ENCODE peak calls at places on chromosomes 2 and 18, in four cellular contexts. One of them, this sample, is unnamed.

GRCh38 chr2:20594048-20594750 is 56.7 kb downstream of the HS1BP3 start:
- DNase-seq in neuronal stem cell: no peak
- DNase-seq in H9: no peak
- DNase-seq in mesendoderm: no peak
- DNase-seq in this sample: no peak

GRCh38 chr18:79856119-79857080 is 58.7 kb downstream of the KCNG2 start:
- DNase-seq in neuronal stem cell: peak; percentile 46
- DNase-seq in H9: peak; percentile 80
- DNase-seq in mesendoderm: peak; percentile 92
- DNase-seq in this sample: no peak

GRCh38 chr2:188596054-188596453 is 304.4 kb downstream of the GULP1 start:
- DNase-seq in neuronal stem cell: no peak
- DNase-seq in H9: no peak
- DNase-seq in mesendoderm: no peak
- DNase-seq in this sample: no peak

GRCh38 chr2:239728751-239729150 is 296.4 kb downstream of the NDUFA10 start:
- DNase-seq in neuronal stem cell: no peak
- DNase-seq in H9: no peak
- DNase-seq in mesendoderm: no peak
- DNase-seq in this sample: no peak

GRCh38 chr2:154125900-154126299 is 254.2 kb downstream of the GALNT13 start:
- DNase-seq in neuronal stem cell: no peak
- DNase-seq in H9: no peak
- DNase-seq in mesendoderm: no peak
- DNase-seq in this sample: no peak

GRCh38 chr2:221124542-221125235 is 447.4 kb downstream of the EPHA4 start:
- DNase-seq in neuronal stem cell: no peak
- DNase-seq in H9: peak; percentile 63
- DNase-seq in mesendoderm: peak; percentile 86
- DNase-seq in this sample: peak; percentile 42

GRCh38 chr2:46012618-46013240 is 284.5 kb upstream of the EPAS1 start:
- DNase-seq in neuronal stem cell: no peak
- DNase-seq in H9: no peak
- DNase-seq in mesendoderm: no peak
- DNase-seq in this sample: no peak

GRCh38 chr2:206713770-206714169 is 4.4 kb downstream of the DYTN start:
- DNase-seq in neuronal stem cell: no peak
- DNase-seq in H9: no peak
- DNase-seq in mesendoderm: no peak
- DNase-seq in this sample: no peak

GRCh38 chr2:180472133-180472532 is 465.0 kb upstream of the CWC22 start:
- DNase-seq in neuronal stem cell: no peak
- DNase-seq in H9: no peak
- DNase-seq in mesendoderm: no peak
- DNase-seq in this sample: no peak

DNA sequence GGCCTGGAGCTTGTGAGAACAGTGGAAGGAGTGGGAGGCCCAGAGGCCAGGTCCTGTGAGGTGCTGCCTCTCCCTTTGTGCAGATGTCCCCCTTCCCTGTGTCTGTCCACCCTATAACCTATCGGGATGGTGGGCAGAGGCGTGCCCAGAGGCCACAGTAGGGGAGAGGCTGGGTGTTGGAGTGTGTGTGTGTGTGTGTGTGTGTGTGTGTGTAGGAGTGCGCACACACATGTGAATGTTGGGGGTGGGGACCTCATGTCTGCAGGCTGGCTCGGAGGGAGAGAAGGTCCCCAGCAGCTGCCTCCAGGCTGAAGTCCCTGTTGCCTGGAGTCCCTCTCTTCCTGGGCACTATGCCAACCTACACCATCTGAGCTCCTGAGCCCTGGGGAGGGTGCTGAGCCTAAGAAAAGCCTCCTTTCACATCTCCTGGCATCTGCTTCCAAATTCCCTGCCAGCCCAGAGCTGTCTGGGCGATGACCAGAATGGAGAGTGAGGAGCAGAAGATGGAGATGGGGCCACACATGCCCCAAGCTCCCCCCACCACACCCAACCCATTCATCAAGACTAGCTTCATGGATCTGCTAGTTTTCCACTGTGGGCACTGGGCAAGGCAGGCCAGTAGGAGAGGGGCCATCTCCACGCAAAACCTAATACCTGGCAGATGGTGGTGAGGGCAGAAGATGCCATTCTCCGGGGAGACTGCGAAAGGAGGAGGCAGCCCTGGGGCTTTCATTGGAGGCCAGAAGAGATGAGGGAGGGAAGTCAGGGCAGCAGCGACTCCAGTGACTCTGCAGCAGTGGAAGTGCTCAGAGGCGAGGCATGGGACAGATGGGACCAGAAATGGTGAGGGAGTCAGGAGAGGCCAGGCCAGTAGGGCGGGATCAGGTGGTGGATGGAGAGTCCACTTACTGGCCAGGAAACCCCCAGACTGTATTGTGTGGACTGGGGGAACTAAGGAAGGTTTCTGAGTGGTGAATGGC is 20.3 kb downstream of the KCNK3 start:
- DNase-seq in neuronal stem cell: no peak
- DNase-seq in H9: no peak
- DNase-seq in mesendoderm: no peak
- DNase-seq in this sample: no peak
- H4K8ac ChIP-seq in neuronal stem cell: no peak overlapping the region
- H4K8ac ChIP-seq in H9: no peak overlapping the region
- H4K8ac ChIP-seq in mesendoderm: no peak overlapping the region
- H4K8ac ChIP-seq in this sample: no peak overlapping the region

GRCh38 chr2:215874418-215874817 is 138.9 kb downstream of the MREG start:
- DNase-seq in neuronal stem cell: no peak
- DNase-seq in H9: no peak
- DNase-seq in mesendoderm: no peak
- DNase-seq in this sample: no peak

GRCh38 chr2:215870986-215871385 is 142.4 kb downstream of the MREG start:
- DNase-seq in neuronal stem cell: no peak
- DNase-seq in H9: peak; percentile 43
- DNase-seq in mesendoderm: peak; percentile 68
- DNase-seq in this sample: peak; percentile 19

GRCh38 chr2:215868886-215869285 is 144.5 kb downstream of the MREG start:
- DNase-seq in neuronal stem cell: no peak
- DNase-seq in H9: no peak
- DNase-seq in mesendoderm: no peak
- DNase-seq in this sample: no peak

GRCh38 chr2:215866594-215866993 is 146.8 kb downstream of the MREG start:
- DNase-seq in neuronal stem cell: no peak
- DNase-seq in H9: no peak
- DNase-seq in mesendoderm: no peak
- DNase-seq in this sample: no peak

DNA sequence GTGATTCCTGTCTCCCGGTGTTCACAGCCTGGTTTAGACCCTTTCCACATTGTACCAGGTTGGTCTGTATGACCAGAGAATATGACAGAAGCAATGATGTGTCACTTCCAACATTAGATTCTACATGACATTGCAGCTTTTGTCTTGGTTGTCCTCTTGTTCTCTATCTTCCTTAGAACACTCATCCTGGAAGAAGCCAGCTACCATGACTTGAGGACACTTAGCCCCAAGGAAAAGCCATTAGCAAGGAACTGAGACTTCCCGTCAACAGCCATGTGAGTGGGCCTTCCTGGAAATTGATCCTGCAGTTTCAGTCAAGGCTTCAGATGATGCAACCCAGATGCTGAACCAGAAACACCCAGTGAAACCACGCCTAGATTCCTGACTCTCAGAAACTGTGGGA is 143.3 kb downstream of the MREG start:
- DNase-seq in neuronal stem cell: no peak
- DNase-seq in H9: no peak
- DNase-seq in mesendoderm: peak; percentile 78
- DNase-seq in this sample: peak; percentile 92
- H2BK120ac ChIP-seq in neuronal stem cell: no peak overlapping the region
- H2BK120ac ChIP-seq in H9: no peak overlapping the region
- H2BK120ac ChIP-seq in mesendoderm: no peak overlapping the region
- H2BK120ac ChIP-seq in this sample: peak overlapping the region; percentile 77

DNA sequence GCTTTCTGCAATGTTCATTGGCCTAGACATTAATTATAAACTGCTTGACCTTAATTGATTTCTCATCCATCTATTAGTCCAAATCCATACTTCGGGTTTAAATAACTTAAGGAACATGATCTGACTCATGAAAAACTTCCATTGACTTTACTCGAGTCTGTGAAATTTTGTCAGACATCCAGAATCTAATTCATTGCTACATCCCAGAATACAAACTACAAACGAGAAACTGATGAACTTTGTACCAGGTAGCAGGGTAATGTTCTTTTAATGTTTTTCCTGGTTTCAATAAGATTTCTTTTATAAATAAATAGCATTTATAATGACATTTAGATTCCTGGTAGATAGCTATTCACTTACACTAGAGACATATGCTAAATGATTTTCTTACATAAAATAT is 36.0 kb upstream of the IKZF2 start:
- DNase-seq in neuronal stem cell: no peak
- DNase-seq in H9: no peak
- DNase-seq in mesendoderm: no peak
- DNase-seq in this sample: no peak
- H4K8ac ChIP-seq in neuronal stem cell: no peak overlapping the region
- H4K8ac ChIP-seq in H9: no peak overlapping the region
- H4K8ac ChIP-seq in mesendoderm: no peak overlapping the region
- H4K8ac ChIP-seq in this sample: no peak overlapping the region

GRCh38 chr18:9824474-9824832 is 61.3 kb upstream of the TXNDC2 start:
- DNase-seq in neuronal stem cell: no peak
- DNase-seq in H9: no peak
- DNase-seq in mesendoderm: no peak
- DNase-seq in this sample: no peak
- H2BK120ac ChIP-seq in neuronal stem cell: no peak overlapping the region
- H2BK120ac ChIP-seq in H9: no peak overlapping the region
- H2BK120ac ChIP-seq in mesendoderm: no peak overlapping the region
- H2BK120ac ChIP-seq in this sample: no peak overlapping the region

GRCh38 chr2:12270876-12271588 is 445.7 kb upstream of the TRIB2 start:
- DNase-seq in neuronal stem cell: no peak
- DNase-seq in H9: no peak
- DNase-seq in mesendoderm: no peak
- DNase-seq in this sample: no peak
- H4K8ac ChIP-seq in neuronal stem cell: no peak overlapping the region
- H4K8ac ChIP-seq in H9: no peak overlapping the region
- H4K8ac ChIP-seq in mesendoderm: no peak overlapping the region
- H4K8ac ChIP-seq in this sample: no peak overlapping the region

GRCh38 chr2:48693066-48693465 is 62.5 kb downstream of the LHCGR start:
- DNase-seq in neuronal stem cell: no peak
- DNase-seq in H9: no peak
- DNase-seq in mesendoderm: peak; percentile 71
- DNase-seq in this sample: peak; percentile 57
- H2BK120ac ChIP-seq in neuronal stem cell: no peak overlapping the region
- H2BK120ac ChIP-seq in H9: no peak overlapping the region
- H2BK120ac ChIP-seq in mesendoderm: no peak overlapping the region
- H2BK120ac ChIP-seq in this sample: peak overlapping the region; percentile 41